ENCODE peak calls at places on chromosomes 13 and 19, in seven cellular contexts. S is psoas muscle; F is heart right ventricle; I is adrenal gland; W is lung; E is CD8-positive, alpha-beta memory T cell; L is fibroblast of the aortic adventitia. U is an unnamed sample.

GRCh38 chr19:14333101-14333871 is 48.0 kb upstream of the ADGRE5 start:
- DNase-seq in E (no peak), L (peak; percentile 18), I (no peak), F (peak; percentile 16), W (no peak), S (no peak), U (peak; percentile 19)

GRCh38 chr13:51895906-51896888 is 34.4 kb downstream of the CCDC70 start:
- DNase-seq in S (peak; percentile 60), L (peak; percentile 66), E (peak; percentile 29), F (peak; percentile 43), I (peak; percentile 65), W (peak; percentile 55), U (peak; percentile 30)

GRCh38 chr19:32874605-32875004 is 5.0 kb upstream of the SLC7A9 start:
- DNase-seq in S (peak; percentile 19), L (no peak), W (no peak), F (no peak), I (no peak), E (no peak), U (no peak)

GRCh38 chr19:39845172-39845571 is 1.0 kb downstream of the FBL start:
- DNase-seq in W (no peak), I (no peak), F (no peak), L (no peak), S (no peak), E (no peak), U (no peak)

GRCh38 chr19:31639306-31639705 is 290.1 kb upstream of the TSHZ3 start:
- DNase-seq in L (no peak), E (no peak), F (no peak), S (no peak), I (no peak), W (no peak), U (no peak)

GRCh38 chr19:4206818-4207484 is 22.4 kb upstream of the EBI3 start:
- DNase-seq in W (no peak), I (no peak), F (no peak), E (no peak), L (peak; percentile 50), S (no peak), U (no peak)

GRCh38 chr13:63636231-63636993 is 2220.8 kb upstream of the PCDH20 start:
- DNase-seq in W (no peak), I (no peak), E (no peak), L (no peak), F (no peak), S (no peak), U (no peak)

GRCh38 chr19:19362075-19362474 is 41.4 kb downstream of the MAU2 start:
- DNase-seq in E (no peak), I (no peak), F (no peak), L (no peak), W (no peak), S (no peak), U (no peak)

GRCh38 chr19:49555600-49556411 is 24.6 kb downstream of the NOSIP start:
- DNase-seq in S (peak; percentile 85), L (peak; percentile 43), I (peak; percentile 94), W (peak; percentile 86), F (no peak), E (peak; percentile 89), U (peak; percentile 32)

GRCh38 chr19:13833330-13834265 is 38.4 kb downstream of the ZSWIM4 start:
- DNase-seq in W (peak; percentile 96), S (peak; percentile 98), L (peak; percentile 82), F (peak; percentile 96), E (peak; percentile 93), I (peak; percentile 97), U (peak; percentile 96)

GRCh38 chr13:97193577-97193976 is 28.6 kb upstream of the MBNL2 start:
- DNase-seq in F (no peak), S (no peak), L (no peak), I (no peak), E (no peak), W (no peak), U (no peak)

GRCh38 chr13:97189943-97190342 is 32.2 kb upstream of the MBNL2 start:
- DNase-seq in I (no peak), W (no peak), L (no peak), S (no peak), F (no peak), E (no peak), U (no peak)

GRCh38 chr13:97191615-97192014 is 30.5 kb upstream of the MBNL2 start:
- DNase-seq in E (no peak), W (no peak), L (no peak), I (no peak), F (no peak), S (no peak), U (no peak)

GRCh38 chr13:97191143-97191542 is 31.0 kb upstream of the MBNL2 start:
- DNase-seq in F (no peak), S (no peak), E (no peak), W (no peak), L (no peak), I (no peak), U (no peak)

DNA sequence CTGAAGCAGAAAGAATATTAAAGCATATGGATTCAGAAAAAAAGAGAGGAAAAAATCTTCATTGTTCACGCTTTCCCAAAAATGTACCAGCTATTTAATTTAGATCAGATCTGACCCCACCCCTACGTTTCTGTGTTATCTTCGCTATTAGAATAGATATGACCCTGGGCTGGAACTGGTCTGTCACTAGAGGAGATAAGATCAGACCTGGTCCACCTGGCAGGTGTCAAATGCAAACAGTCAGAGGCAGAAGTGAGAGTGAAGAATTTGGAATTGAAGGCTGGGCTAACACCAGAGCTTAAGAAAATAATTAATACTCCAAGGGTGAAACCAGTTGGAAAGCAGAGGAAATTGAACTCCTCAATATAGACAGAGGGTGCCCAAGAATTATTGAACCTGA is 30.0 kb upstream of the MBNL2 start:
- DNase-seq in I (no peak), E (no peak), S (no peak), F (no peak), W (no peak), L (no peak), U (no peak)
- H3K4me3 ChIP-seq in I (no peak overlapping the region), E (no peak overlapping the region), S (no peak overlapping the region), F (no peak overlapping the region), W (no peak overlapping the region), L (no peak overlapping the region), U (no peak overlapping the region)

DNA sequence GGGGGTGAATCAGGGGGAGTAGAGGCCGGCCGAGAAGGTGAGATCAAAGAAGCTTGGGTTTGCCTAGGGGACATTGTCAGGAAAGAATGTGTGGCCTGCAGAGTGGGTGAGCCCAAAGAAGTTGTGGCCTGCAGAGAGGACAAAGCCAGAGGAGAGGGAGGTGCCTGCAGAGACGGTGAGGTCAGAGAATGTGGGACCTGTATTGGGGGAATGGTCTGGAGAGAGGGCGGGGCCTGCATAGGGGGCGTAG is 3.0 kb downstream of the PRR36 start:
- DNase-seq in E (no peak), S (no peak), W (no peak), L (no peak), F (no peak), I (no peak), U (no peak)
- H3K4me3 ChIP-seq in E (no peak overlapping the region), S (no peak overlapping the region), W (no peak overlapping the region), L (no peak overlapping the region), F (no peak overlapping the region), I (no peak overlapping the region), U (peak overlapping the region; percentile 49)

GRCh38 chr19:845707-846481 is 5.1 kb downstream of the PRTN3 start:
- DNase-seq in W (no peak), F (no peak), S (peak; percentile 49), L (no peak), I (no peak), E (no peak), U (no peak)

GRCh38 chr19:840519-841206 is at the start of gene PRTN3:
- DNase-seq in F (no peak), E (no peak), L (no peak), I (no peak), S (no peak), W (no peak), U (no peak)

GRCh38 chr19:843180-843835 is 2.5 kb downstream of the PRTN3 start:
- DNase-seq in I (no peak), S (no peak), E (no peak), W (no peak), L (no peak), F (no peak), U (no peak)

GRCh38 chr19:844300-844971 is 3.6 kb downstream of the PRTN3 start:
- DNase-seq in L (no peak), E (no peak), W (no peak), F (no peak), I (no peak), S (peak; percentile 46), U (no peak)

GRCh38 chr19:843836-844299 is 3.1 kb downstream of the PRTN3 start:
- DNase-seq in L (no peak), E (no peak), W (no peak), F (no peak), I (no peak), S (no peak), U (no peak)
- H3K4me3 ChIP-seq in L (no peak overlapping the region), E (no peak overlapping the region), W (no peak overlapping the region), F (peak overlapping the region; percentile 31), I (no peak overlapping the region), S (peak overlapping the region; percentile 15), U (peak overlapping the region; percentile 49)

GRCh38 chr13:99015606-99016520 is 38.0 kb upstream of the DOCK9 start:
- DNase-seq in W (no peak), I (no peak), E (peak; percentile 72), F (no peak), S (no peak), L (no peak), U (no peak)

GRCh38 chr13:99014391-99014988 is 36.6 kb upstream of the DOCK9 start:
- DNase-seq in I (no peak), W (peak; percentile 15), F (no peak), L (no peak), E (no peak), S (no peak), U (no peak)

GRCh38 chr13:99009987-99010551 is 32.2 kb upstream of the DOCK9 start:
- DNase-seq in F (no peak), S (no peak), E (no peak), W (no peak), I (no peak), L (no peak), U (no peak)

GRCh38 chr13:99012539-99012938 is 34.7 kb upstream of the DOCK9 start:
- DNase-seq in F (no peak), W (no peak), L (no peak), E (no peak), S (no peak), I (no peak), U (no peak)

GRCh38 chr13:99013951-99014350 is 36.1 kb upstream of the DOCK9 start:
- DNase-seq in E (no peak), W (peak; percentile 4), L (no peak), S (no peak), I (no peak), F (no peak), U (no peak)
- H3K4me3 ChIP-seq in E (no peak overlapping the region), W (no peak overlapping the region), L (no peak overlapping the region), S (no peak overlapping the region), I (no peak overlapping the region), F (no peak overlapping the region), U (no peak overlapping the region)

DNA sequence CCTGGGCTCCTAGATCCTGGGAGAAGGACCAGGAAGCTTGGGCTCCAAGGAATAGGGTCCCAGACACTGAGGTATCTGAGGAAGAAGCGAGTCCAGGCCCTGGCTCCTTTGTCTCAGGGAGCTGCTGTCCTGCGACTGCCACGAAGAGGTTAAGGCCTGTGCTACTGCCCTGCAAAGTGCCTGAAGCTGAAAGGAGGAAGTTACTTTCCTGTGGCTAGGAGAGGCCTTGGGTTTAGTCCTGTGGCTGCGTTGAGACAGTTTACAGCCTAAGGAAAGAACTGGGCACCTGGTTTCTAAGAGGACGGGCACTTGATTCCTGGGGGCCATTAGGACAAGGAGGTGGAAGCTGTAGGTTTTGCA is 2.8 kb downstream of the MYADM start:
- DNase-seq in F (no peak), E (peak; percentile 30), W (no peak), I (peak; percentile 53), L (no peak), S (no peak), U (no peak)
- H3K4me3 ChIP-seq in F (peak overlapping the region; percentile 32), E (peak overlapping the region; percentile 5), W (no peak overlapping the region), I (no peak overlapping the region), L (peak overlapping the region; percentile 46), S (peak overlapping the region; percentile 25), U (peak overlapping the region; percentile 82)

GRCh38 chr19:35436477-35437141 is 11.4 kb upstream of the FFAR2 start:
- DNase-seq in W (no peak), I (peak; percentile 41), E (no peak), S (peak; percentile 55), F (peak; percentile 26), L (peak; percentile 69), U (no peak)
- H3K4me3 ChIP-seq in W (no peak overlapping the region), I (no peak overlapping the region), E (peak overlapping the region; percentile 2), S (no peak overlapping the region), F (no peak overlapping the region), L (no peak overlapping the region), U (peak overlapping the region; percentile 35)

U was measured in left ventricle myocardium inferior.